ENCODE peak calls at places on chromosomes 5 and 9, in seven cellular contexts. S is breast epithelium, W is stomach, Q is ovary, B is HCT116, P is A549, G is spleen. D is an unnamed sample.

GRCh38 chr5:156326718-156327259 is at the start of gene SGCD:
- DNase-seq in P (peak), S (peak), Q (peak), G (no peak), B (no peak), W (peak), D (no peak)

GRCh38 chr5:138542956-138543729 is at the start of gene ETF1:
- DNase-seq in S (peak), W (peak), P (peak), Q (peak), G (peak), B (peak), D (peak)

GRCh38 chr9:35859310-35859994 is 10.7 kb downstream of the OR13J1 start:
- DNase-seq in Q (no peak), G (no peak), S (no peak), B (no peak), P (peak), W (peak), D (no peak)

GRCh38 chr5:170262061-170262764 is 29.4 kb downstream of the C5orf58 start:
- DNase-seq in Q (no peak), W (no peak), B (no peak), G (no peak), S (no peak), P (no peak), D (no peak)

GRCh38 chr5:74660146-74660545 is 19.6 kb upstream of the ENC1 start:
- DNase-seq in G (no peak), S (no peak), P (no peak), B (no peak), W (no peak), Q (no peak), D (no peak)

GRCh38 chr9:111429175-111429574 is 55.0 kb downstream of the ECPAS start:
- DNase-seq in P (no peak), S (no peak), G (no peak), Q (no peak), B (no peak), W (no peak), D (no peak)

GRCh38 chr9:16309350-16310271 is 560.9 kb downstream of the BNC2 start:
- DNase-seq in P (no peak), Q (peak), G (no peak), S (no peak), W (no peak), B (no peak), D (no peak)

GRCh38 chr9:135075234-135076142 is 12.0 kb upstream of the OLFM1 start:
- DNase-seq in W (peak), B (no peak), G (peak), Q (peak), P (no peak), S (peak), D (no peak)

GRCh38 chr5:14331377-14331776 is 188.2 kb downstream of the TRIO start:
- DNase-seq in B (no peak), G (no peak), S (no peak), P (no peak), W (no peak), Q (no peak), D (no peak)

GRCh38 chr5:43422143-43422542 is 10.0 kb upstream of the CCL28 start:
- DNase-seq in W (peak), Q (no peak), S (no peak), G (no peak), B (no peak), P (no peak), D (no peak)

GRCh38 chr9:110814159-110814558 is 145.6 kb downstream of the MUSK start:
- DNase-seq in W (no peak), B (no peak), G (no peak), P (no peak), Q (no peak), S (no peak), D (no peak)

GRCh38 chr5:64971538-64971937 is 202.8 kb downstream of the CWC27 start:
- DNase-seq in Q (no peak), S (no peak), W (no peak), G (no peak), B (no peak), P (no peak), D (no peak)

GRCh38 chr9:133032171-133032570 is 1.4 kb downstream of the GTF3C5 start:
- DNase-seq in P (no peak), B (no peak), W (no peak), G (no peak), Q (no peak), S (no peak), D (no peak)
- H3K4me3 ChIP-seq in P (peak), B (peak), W (peak), G (no peak), Q (no peak), S (peak), D (peak)

DNA sequence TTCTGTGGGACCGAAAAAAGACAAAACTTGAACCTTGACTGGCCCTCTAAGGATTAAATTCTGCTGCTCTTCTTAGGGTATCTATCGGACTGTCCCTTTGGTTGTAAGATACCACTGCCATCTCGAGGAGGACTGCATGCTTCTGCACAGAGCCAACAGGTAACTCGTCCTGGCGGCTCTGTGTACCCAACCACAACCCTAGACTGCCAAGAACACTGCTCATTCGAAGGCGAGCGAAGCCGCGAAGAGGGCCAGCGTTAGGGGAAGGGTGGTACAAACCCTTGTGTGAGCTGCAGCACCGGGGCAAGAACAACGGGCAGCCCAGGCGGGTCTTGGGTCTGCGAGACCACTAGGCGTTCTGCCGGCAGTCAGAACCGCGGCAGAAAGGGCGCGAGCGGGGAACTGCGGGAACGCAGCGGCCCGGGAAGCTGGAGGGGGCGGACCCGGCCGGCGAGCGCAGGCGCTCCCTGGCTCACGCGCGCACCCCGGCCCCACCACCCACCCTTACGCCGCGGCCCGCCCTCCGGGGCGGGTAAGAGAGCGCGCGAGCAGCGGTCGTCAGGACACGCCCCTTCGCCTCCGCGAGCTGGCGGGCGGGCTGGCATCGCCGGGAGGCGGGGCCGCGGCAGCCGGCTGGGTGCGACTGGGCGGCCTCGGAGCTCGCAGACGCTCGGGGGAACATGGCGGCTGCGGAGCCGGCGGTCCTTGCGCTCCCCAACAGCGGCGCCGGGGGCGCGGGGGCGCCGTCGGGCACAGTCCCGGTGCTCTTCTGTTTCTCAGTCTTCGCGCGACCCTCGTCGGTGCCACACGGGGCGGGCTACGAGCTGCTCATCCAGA is at the start of gene ISOC1:
- DNase-seq in B (peak), P (peak), S (peak), G (peak), Q (peak), W (peak), D (peak)
- TF ChIP-seq POLR2A in B (peak), P (peak), S (no peak), G (no peak), Q (peak), W (no peak), D (no peak)

GRCh38 chr9:93945400-93946337 is 9.5 kb downstream of the BARX1 start:
- DNase-seq in P (no peak), S (no peak), G (no peak), Q (no peak), W (no peak), B (no peak), D (no peak)
- H3K4me3 ChIP-seq in P (peak), S (peak), G (peak), Q (no peak), W (peak), B (no peak), D (peak)

GRCh38 chr9:97919217-97919813 is 3.0 kb downstream of the TRMO start:
- DNase-seq in Q (no peak), G (no peak), B (no peak), P (no peak), W (no peak), S (no peak), D (no peak)

GRCh38 chr9:97924386-97924785 is 2.1 kb upstream of the TRMO start:
- DNase-seq in G (no peak), B (no peak), S (no peak), Q (no peak), P (no peak), W (no peak), D (no peak)

GRCh38 chr9:97921959-97922905 is at the start of gene TRMO:
- DNase-seq in S (peak), W (peak), Q (peak), P (peak), B (peak), G (peak), D (peak)

GRCh38 chr9:97923529-97924108 is 1.3 kb upstream of the TRMO start:
- DNase-seq in P (peak), Q (peak), S (peak), G (peak), W (peak), B (peak), D (peak)

GRCh38 chr9:97918641-97919040 is 3.7 kb downstream of the TRMO start:
- DNase-seq in S (no peak), W (no peak), P (no peak), G (no peak), Q (no peak), B (no peak), D (no peak)
- TF ChIP-seq POLR2A in S (no peak), W (no peak), P (no peak), G (no peak), Q (no peak), B (no peak), D (no peak)

GRCh38 chr5:6656680-6657079 is 23.4 kb downstream of the SRD5A1 start:
- DNase-seq in W (no peak), Q (no peak), P (no peak), B (no peak), G (no peak), S (no peak), D (no peak)
- H3K4me3 ChIP-seq in W (no peak), Q (no peak), P (no peak), B (no peak), G (no peak), S (no peak), D (no peak)

GRCh38 chr5:149680810-149681221 is 49.3 kb upstream of the PPARGC1B start:
- DNase-seq in P (no peak), B (no peak), S (no peak), G (peak), Q (no peak), W (no peak), D (no peak)
- TF ChIP-seq POLR2A in P (no peak), B (no peak), S (no peak), G (no peak), Q (no peak), W (no peak), D (no peak)

DNA sequence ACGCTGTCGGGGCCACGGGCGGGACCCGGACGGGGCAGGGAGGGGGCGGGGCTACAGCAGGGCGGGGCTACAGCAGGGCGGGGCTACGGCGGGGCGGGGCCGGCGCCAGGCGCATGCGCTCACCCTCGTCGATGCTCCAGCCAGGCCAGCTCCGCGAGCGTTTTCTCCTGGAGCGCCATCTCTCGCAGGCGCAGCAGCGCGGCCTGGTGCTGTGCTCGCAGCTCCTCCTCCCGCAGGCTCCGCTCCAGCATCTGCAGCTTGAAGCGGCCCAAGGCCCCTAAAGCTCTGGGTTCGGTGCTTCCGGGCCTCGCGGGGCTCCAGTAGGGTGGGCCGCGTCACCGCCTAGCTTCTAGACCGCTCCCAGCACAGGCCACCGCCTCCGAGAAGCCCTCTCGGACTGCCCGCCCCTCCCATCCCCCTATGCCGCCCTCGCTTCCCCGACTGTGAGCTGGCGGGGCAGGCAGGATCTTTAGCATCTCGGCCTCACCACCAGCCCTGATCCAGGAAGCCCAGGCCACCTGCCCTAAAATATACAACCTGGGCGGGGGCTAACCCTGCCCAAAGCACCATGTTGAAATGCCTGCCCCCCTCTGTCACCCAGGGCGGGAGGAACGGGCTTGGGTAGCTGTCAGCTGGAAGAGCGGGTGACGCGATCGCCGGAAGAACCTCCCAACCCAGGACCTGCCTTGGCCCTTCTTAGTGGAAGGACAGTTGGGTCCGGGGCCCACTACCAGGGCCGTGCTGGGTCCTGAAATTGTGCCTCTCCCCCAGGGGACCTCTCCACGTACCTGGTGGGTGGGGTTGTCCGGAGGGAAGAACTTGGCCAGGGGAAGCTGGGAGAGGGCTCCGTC is 21.9 kb upstream of the QSOX2 start:
- DNase-seq in W (peak), B (peak), S (peak), G (peak), P (peak), Q (peak), D (peak)
- H3K4me3 ChIP-seq in W (peak), B (peak), S (peak), G (peak), P (peak), Q (peak), D (peak)

DNA sequence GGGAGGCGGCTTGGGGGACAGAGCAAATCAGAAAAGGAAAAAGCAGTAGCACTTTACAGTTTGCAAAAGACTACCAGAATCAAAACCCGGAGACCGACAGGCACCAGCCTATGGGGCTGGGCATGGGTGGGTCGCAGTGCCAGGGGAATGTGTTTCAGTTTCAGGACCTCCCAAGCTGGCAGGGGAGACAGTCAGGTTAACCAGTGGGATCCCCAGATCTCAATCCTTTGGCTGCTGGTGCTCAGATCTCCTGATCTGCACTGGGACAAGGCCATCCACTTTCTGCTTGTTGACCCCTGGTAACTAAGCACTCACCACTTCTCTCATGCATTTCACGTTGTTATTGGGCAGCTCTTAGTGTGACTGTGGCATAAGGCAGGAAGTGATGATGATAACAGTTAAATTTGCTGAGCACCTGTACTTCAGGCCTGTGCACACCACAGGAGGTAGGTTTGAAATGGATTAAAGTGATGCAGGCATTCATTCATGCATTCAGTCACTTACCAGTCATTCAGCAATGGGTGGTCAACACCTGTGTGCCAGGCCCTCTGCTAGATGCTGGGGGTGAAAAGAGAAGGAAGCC is 42.2 kb upstream of the STXBP1 start:
- DNase-seq in W (no peak), G (no peak), P (no peak), Q (no peak), B (no peak), S (no peak), D (no peak)
- TF ChIP-seq POLR2A in W (no peak), G (no peak), P (no peak), Q (no peak), B (no peak), S (no peak), D (no peak)

D was measured in esophagus squamous epithelium.